ENCODE peak calls at places on chromosome 14, in four cellular contexts. One of them, this sample, is unnamed.

GRCh38 chr14:73786632-73786941 is 65.0 kb upstream of the PTGR2 start:
- DNase-seq in A549: peak
- DNase-seq in left ventricle myocardium inferior: peak
- DNase-seq in ovary: no peak
- DNase-seq in this sample: no peak

GRCh38 chr14:101103321-101103901 is 199.9 kb upstream of the RTL1 start:
- DNase-seq in A549: no peak
- DNase-seq in left ventricle myocardium inferior: no peak
- DNase-seq in ovary: peak
- DNase-seq in this sample: no peak

GRCh38 chr14:21991130-21991529 is 317.5 kb upstream of the OR4E1 start:
- DNase-seq in A549: no peak
- DNase-seq in left ventricle myocardium inferior: no peak
- DNase-seq in ovary: no peak
- DNase-seq in this sample: no peak

GRCh38 chr14:31418440-31418839 is 1.9 kb downstream of the HEATR5A start:
- DNase-seq in A549: no peak
- DNase-seq in left ventricle myocardium inferior: no peak
- DNase-seq in ovary: no peak
- DNase-seq in this sample: no peak

GRCh38 chr14:103100281-103101121 is 6.0 kb downstream of the EXOC3L4 start:
- DNase-seq in A549: no peak
- DNase-seq in left ventricle myocardium inferior: no peak
- DNase-seq in ovary: no peak
- DNase-seq in this sample: no peak

GRCh38 chr14:95609398-95609990 is 74.6 kb downstream of the GLRX5 start:
- DNase-seq in A549: peak
- DNase-seq in left ventricle myocardium inferior: no peak
- DNase-seq in ovary: no peak
- DNase-seq in this sample: no peak

GRCh38 chr14:62739647-62740046 is 305.6 kb downstream of the KCNH5 start:
- DNase-seq in A549: no peak
- DNase-seq in left ventricle myocardium inferior: no peak
- DNase-seq in ovary: no peak
- DNase-seq in this sample: no peak

GRCh38 chr14:93894992-93895391 is 32.2 kb upstream of the FAM181A start:
- DNase-seq in A549: no peak
- DNase-seq in left ventricle myocardium inferior: no peak
- DNase-seq in ovary: no peak
- DNase-seq in this sample: no peak

GRCh38 chr14:95774265-95775160 is 60.6 kb upstream of the TCL1A start:
- DNase-seq in A549: peak
- DNase-seq in left ventricle myocardium inferior: no peak
- DNase-seq in ovary: peak
- DNase-seq in this sample: no peak

GRCh38 chr14:94769413-94770250 is at the start of gene GSC:
- DNase-seq in A549: peak
- DNase-seq in left ventricle myocardium inferior: peak
- DNase-seq in ovary: peak
- DNase-seq in this sample: no peak

GRCh38 chr14:24839617-24840203 is 205.7 kb upstream of the GZMB start:
- DNase-seq in A549: no peak
- DNase-seq in left ventricle myocardium inferior: no peak
- DNase-seq in ovary: no peak
- DNase-seq in this sample: no peak

GRCh38 chr14:92716131-92716530 is 32.3 kb downstream of the LGMN start:
- DNase-seq in A549: no peak
- DNase-seq in left ventricle myocardium inferior: no peak
- DNase-seq in ovary: no peak
- DNase-seq in this sample: no peak

GRCh38 chr14:92718659-92719058 is 29.8 kb downstream of the LGMN start:
- DNase-seq in A549: no peak
- DNase-seq in left ventricle myocardium inferior: no peak
- DNase-seq in ovary: no peak
- DNase-seq in this sample: no peak

GRCh38 chr14:92719421-92719820 is 29.0 kb downstream of the LGMN start:
- DNase-seq in A549: no peak
- DNase-seq in left ventricle myocardium inferior: no peak
- DNase-seq in ovary: no peak
- DNase-seq in this sample: no peak

GRCh38 chr14:92717571-92718042 is 30.8 kb downstream of the LGMN start:
- DNase-seq in A549: no peak
- DNase-seq in left ventricle myocardium inferior: no peak
- DNase-seq in ovary: no peak
- DNase-seq in this sample: no peak

GRCh38 chr14:92719890-92720323 is 28.5 kb downstream of the LGMN start:
- DNase-seq in A549: peak
- DNase-seq in left ventricle myocardium inferior: no peak
- DNase-seq in ovary: no peak
- DNase-seq in this sample: no peak
- H3K4me3 ChIP-seq in A549: no peak
- H3K4me3 ChIP-seq in left ventricle myocardium inferior: no peak
- H3K4me3 ChIP-seq in ovary: no peak
- H3K4me3 ChIP-seq in this sample: no peak

DNA sequence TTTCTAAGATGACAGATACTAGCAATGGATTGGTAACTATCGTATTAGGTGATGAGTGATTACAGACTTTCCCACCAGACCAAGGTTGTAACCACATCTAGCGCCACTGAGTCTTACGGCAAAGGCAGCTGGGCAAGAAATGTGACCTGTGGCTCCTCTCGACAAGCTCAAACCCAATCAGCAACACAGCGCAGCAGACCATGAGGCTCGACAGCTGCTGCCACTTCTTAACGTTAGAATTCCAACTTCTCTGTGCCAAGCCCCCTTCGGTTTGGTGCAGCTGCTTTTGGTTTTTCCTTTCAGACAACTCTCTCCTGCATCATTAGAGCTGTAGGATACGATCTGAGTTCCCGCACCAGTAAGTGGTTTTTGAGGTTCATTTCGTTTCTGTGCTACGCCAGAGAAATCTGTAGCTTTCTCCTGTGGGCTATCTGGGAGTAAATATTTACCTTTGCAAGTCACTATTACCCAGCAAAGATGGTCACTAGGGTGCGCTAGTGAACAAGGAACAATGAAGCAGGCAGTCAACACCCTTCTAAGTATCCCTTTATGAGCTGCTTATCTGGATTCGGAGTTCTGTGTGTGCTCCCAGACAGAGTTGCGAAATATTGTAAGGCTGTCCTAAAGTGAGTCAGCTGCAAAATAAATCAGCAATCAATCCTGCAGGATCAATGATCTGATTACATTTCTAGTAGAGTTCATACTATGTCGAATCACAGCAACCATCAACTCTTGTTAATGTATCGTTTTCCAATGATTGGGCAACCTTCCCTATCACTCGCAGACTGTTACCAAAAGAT is 133.8 kb downstream of the KCNK10 start:
- DNase-seq in A549: peak
- DNase-seq in left ventricle myocardium inferior: no peak
- DNase-seq in ovary: peak
- DNase-seq in this sample: peak
- H3K4me3 ChIP-seq in A549: no peak
- H3K4me3 ChIP-seq in left ventricle myocardium inferior: peak
- H3K4me3 ChIP-seq in ovary: peak
- H3K4me3 ChIP-seq in this sample: no peak

DNA sequence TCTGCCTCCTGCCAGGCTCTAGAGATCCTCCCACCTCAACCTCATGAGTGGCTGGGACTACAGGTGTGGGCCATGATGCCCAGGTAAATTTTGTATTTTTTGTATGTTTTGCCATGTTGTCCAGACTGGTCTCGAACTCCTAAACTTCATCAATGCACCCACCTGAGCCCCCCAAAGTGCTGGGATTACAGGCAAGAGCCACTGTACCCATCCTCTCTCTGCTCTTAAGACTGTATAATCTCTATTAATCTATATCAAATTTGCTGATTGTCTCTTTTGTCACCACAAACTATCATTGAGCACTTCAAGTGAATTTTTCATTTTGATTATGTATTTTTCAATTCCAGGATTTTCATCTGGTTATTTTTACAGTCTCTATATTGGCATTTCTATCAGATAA is 440.3 kb downstream of the NOVA1 start:
- DNase-seq in A549: no peak
- DNase-seq in left ventricle myocardium inferior: no peak
- DNase-seq in ovary: no peak
- DNase-seq in this sample: no peak
- H3K4me3 ChIP-seq in A549: no peak
- H3K4me3 ChIP-seq in left ventricle myocardium inferior: no peak
- H3K4me3 ChIP-seq in ovary: no peak
- H3K4me3 ChIP-seq in this sample: no peak

GRCh38 chr14:76314521-76314951 is 61.4 kb upstream of the ESRRB start:
- DNase-seq in A549: no peak
- DNase-seq in left ventricle myocardium inferior: no peak
- DNase-seq in ovary: no peak
- DNase-seq in this sample: no peak
- H3K4me3 ChIP-seq in A549: no peak
- H3K4me3 ChIP-seq in left ventricle myocardium inferior: no peak
- H3K4me3 ChIP-seq in ovary: no peak
- H3K4me3 ChIP-seq in this sample: no peak

This sample was measured in kidney epithelial cell.